ENCODE peak calls at places on chromosomes 3 and 15, in six cellular contexts. F is PC-3, E is PC-9, V is neural progenitor cell, C is GM23248, Q is MM.1S. W is an unnamed sample.
A peak's percentile ranks its signal among the peaks of the same experiment; 100 is the strongest.

GRCh38 chr15:92848852-92849598 is 51.1 kb upstream of the CHD2 start:
- DNase-seq in V (no peak), E (no peak), Q (no peak), F (no peak), C (peak; percentile 33), W (no peak)

GRCh38 chr3:43855674-43856299 is 165.0 kb downstream of the ABHD5 start:
- DNase-seq in C (peak; percentile 79), V (peak; percentile 77), F (peak; percentile 82), E (peak; percentile 64), Q (peak; percentile 55), W (peak; percentile 90)

GRCh38 chr3:45655906-45656305 is 33.3 kb upstream of the SACM1L start:
- DNase-seq in Q (no peak), V (no peak), C (no peak), F (peak; percentile 38), E (no peak), W (no peak)

GRCh38 chr3:38369186-38369585 is 22.6 kb downstream of the XYLB start:
- DNase-seq in Q (no peak), V (no peak), F (no peak), E (no peak), C (no peak), W (no peak)

GRCh38 chr3:113287818-113288648 is 76.7 kb downstream of the BOC start:
- DNase-seq in C (peak; percentile 70), V (peak; percentile 73), E (no peak), F (peak; percentile 85), Q (peak; percentile 40), W (peak; percentile 81)

GRCh38 chr3:180871901-180872300 is 40.6 kb upstream of the FXR1 start:
- DNase-seq in Q (no peak), C (peak; percentile 58), E (no peak), V (no peak), F (no peak), W (no peak)

GRCh38 chr3:141102372-141102771 is 51.2 kb downstream of the SPSB4 start:
- DNase-seq in F (no peak), E (no peak), C (no peak), Q (no peak), V (no peak), W (no peak)

GRCh38 chr3:118544458-118544857 is 490.2 kb downstream of the IGSF11 start:
- DNase-seq in Q (no peak), C (no peak), V (no peak), F (peak; percentile 48), E (no peak), W (peak; percentile 9)

GRCh38 chr3:50201573-50202315 is 3.3 kb upstream of the SLC38A3 start:
- DNase-seq in C (peak; percentile 47), V (no peak), Q (no peak), F (no peak), E (no peak), W (no peak)

GRCh38 chr15:96345560-96346389 is 15.3 kb downstream of the NR2F2 start:
- DNase-seq in Q (peak; percentile 58), V (peak; percentile 92), C (peak; percentile 88), F (peak; percentile 38), E (no peak), W (peak; percentile 82)

GRCh38 chr3:150410311-150411105 is 2.4 kb downstream of the TSC22D2 start:
- DNase-seq in Q (peak; percentile 60), V (peak; percentile 43), F (peak; percentile 41), C (peak; percentile 61), E (no peak), W (peak; percentile 30)

GRCh38 chr3:124636863-124637296 is 93.4 kb upstream of the UMPS start:
- DNase-seq in C (no peak), E (no peak), F (no peak), Q (no peak), V (no peak), W (no peak)

GRCh38 chr15:78325092-78325843 is 14.9 kb upstream of the CRABP1 start:
- DNase-seq in C (no peak), E (no peak), V (peak; percentile 69), F (no peak), Q (no peak), W (no peak)

GRCh38 chr3:30258426-30259392 is 347.7 kb upstream of the TGFBR2 start:
- DNase-seq in E (no peak), C (no peak), F (peak; percentile 76), V (no peak), Q (no peak), W (peak; percentile 68)

GRCh38 chr3:83633758-83634157 is 1325.0 kb upstream of the CADM2 start:
- DNase-seq in E (no peak), C (no peak), F (no peak), V (no peak), Q (no peak), W (no peak)

GRCh38 chr3:69435274-69436262 is 49.7 kb upstream of the FRMD4B start:
- DNase-seq in E (no peak), C (no peak), V (no peak), Q (no peak), F (no peak), W (no peak)

GRCh38 chr3:196236169-196236568 is 19.8 kb downstream of the SLC51A start:
- DNase-seq in V (no peak), C (no peak), F (no peak), E (no peak), Q (no peak), W (no peak)

GRCh38 chr3:50551293-50552057 is 16.1 kb downstream of the C3orf18 start:
- DNase-seq in E (no peak), V (no peak), F (peak; percentile 25), C (no peak), Q (no peak), W (no peak)

GRCh38 chr3:27585429-27585828 is 101.2 kb upstream of the SLC4A7 start:
- DNase-seq in Q (no peak), E (no peak), C (no peak), F (no peak), V (no peak), W (no peak)

GRCh38 chr3:73094951-73095350 is 33.5 kb downstream of the EBLN2 start:
- DNase-seq in Q (no peak), C (no peak), E (no peak), F (no peak), V (peak; percentile 51), W (peak; percentile 59)

GRCh38 chr15:60255390-60255789 is 142.4 kb downstream of the ANXA2 start:
- DNase-seq in F (peak; percentile 89), Q (peak; percentile 87), E (peak; percentile 86), V (no peak), C (peak; percentile 6), W (no peak)

GRCh38 chr15:41464889-41465580 is 28.6 kb upstream of the ITPKA start:
- DNase-seq in C (no peak), E (no peak), F (no peak), V (no peak), Q (no peak), W (no peak)

GRCh38 chr3:112555535-112556170 is 6.1 kb downstream of the ATG3 start:
- DNase-seq in C (peak; percentile 6), V (no peak), E (no peak), Q (no peak), F (peak; percentile 17), W (no peak)

GRCh38 chr15:69055251-69055650 is 40.8 kb downstream of the NOX5 start:
- DNase-seq in F (no peak), V (no peak), E (no peak), C (no peak), Q (no peak), W (no peak)

GRCh38 chr3:12869025-12869695 is 27.8 kb upstream of the RPL32 start:
- DNase-seq in E (no peak), Q (peak; percentile 31), F (no peak), V (peak; percentile 93), C (no peak), W (peak; percentile 82)

GRCh38 chr3:10373686-10374261 is 52.9 kb upstream of the SEC13 start:
- DNase-seq in C (peak; percentile 68), E (no peak), V (no peak), F (peak; percentile 37), Q (no peak), W (no peak)

GRCh38 chr15:33098082-33099058 is 96.1 kb downstream of the FMN1 start:
- DNase-seq in E (peak; percentile 48), Q (no peak), F (peak; percentile 95), C (peak; percentile 82), V (no peak), W (no peak)

GRCh38 chr15:33099213-33099612 is 95.3 kb downstream of the FMN1 start:
- DNase-seq in C (no peak), V (no peak), Q (no peak), E (no peak), F (no peak), W (no peak)

GRCh38 chr15:33104276-33104675 is 90.2 kb downstream of the FMN1 start:
- DNase-seq in Q (peak; percentile 67), C (peak; percentile 71), V (no peak), F (peak; percentile 91), E (peak; percentile 78), W (no peak)

GRCh38 chr15:33101036-33101435 is 93.5 kb downstream of the FMN1 start:
- DNase-seq in F (no peak), C (no peak), Q (no peak), E (no peak), V (no peak), W (no peak)

GRCh38 chr15:33100314-33100713 is 94.2 kb downstream of the FMN1 start:
- DNase-seq in Q (no peak), C (no peak), E (no peak), F (no peak), V (no peak), W (no peak)
- H3F3A ChIP-seq in Q (no peaks in the 10 kb centered on the region), C (peaks cover 29% of the 10 kb centered on the region), E (peaks cover 13% of the 10 kb centered on the region), F (peaks cover 5% of the 10 kb centered on the region), V (no peaks in the 10 kb centered on the region), W (no peaks in the 10 kb centered on the region)

DNA sequence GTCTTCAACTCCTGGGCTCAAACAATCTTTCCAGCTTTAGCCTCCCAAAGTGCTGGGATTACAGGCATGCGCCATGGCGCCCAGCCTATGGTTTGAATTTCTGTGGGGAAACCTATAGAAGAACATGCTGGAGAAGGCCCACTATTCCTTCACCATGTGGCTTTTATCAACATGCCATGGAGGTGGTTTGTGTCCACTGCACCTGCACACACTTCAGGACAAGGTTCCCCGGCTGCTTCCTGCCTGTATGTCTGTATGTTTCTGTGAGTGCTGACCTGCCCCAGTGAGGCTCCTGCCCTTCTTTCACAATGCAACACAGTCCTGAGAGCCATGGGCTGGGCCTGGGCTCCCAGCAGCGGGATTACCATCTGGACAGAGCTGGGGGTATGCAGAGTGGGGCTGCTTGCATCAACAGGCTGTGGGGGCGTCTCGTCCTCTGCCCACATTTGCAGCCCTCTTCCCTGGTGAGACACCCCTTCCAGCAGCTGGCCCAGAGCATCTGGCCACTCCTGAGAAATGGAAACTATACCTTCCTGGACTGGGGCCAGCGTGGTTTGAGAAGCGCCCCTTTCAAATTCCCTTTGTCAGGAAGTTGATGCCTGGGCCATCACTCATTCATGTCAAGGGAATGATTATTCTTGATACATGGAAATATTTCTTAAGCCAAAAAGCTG is 29.4 kb upstream of the C15orf39 start:
- DNase-seq in Q (no peak), V (no peak), C (no peak), E (no peak), F (peak; percentile 72), W (no peak)
- TF ChIP-seq EZH2 in Q (no peak), V (no peak), C (no peak), E (no peak), F (no peak), W (no peak)

DNA sequence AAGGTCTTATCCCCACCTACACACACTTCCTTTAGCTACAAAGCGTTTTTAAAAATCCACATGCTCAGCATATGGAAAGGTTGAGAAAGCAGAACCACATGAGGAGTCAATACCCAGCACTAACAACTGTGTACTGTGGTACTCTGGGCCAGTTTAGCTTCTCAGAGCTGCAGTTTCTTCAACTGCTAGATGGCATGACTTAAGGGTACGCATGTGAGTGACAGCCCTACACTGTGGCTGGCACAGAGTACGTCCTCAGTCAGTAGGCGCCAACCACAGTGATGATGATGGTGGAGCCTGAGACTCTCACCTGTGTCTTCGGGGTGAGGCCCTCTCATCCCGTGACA is 17.4 kb downstream of the CCDC12 start:
- DNase-seq in E (no peak), Q (no peak), F (no peak), C (peak; percentile 33), V (no peak), W (no peak)
- H3K4me1 ChIP-seq in E (peaks cover 32% of the 10 kb centered on the region), Q (no peaks in the 10 kb centered on the region), F (peaks cover 33% of the 10 kb centered on the region), C (peaks cover 22% of the 10 kb centered on the region), V (peaks cover 21% of the 10 kb centered on the region), W (peaks cover 16% of the 10 kb centered on the region)

GRCh38 chr3:172138031-172138538 is 98.7 kb downstream of the FNDC3B start:
- DNase-seq in E (peak; percentile 61), F (peak; percentile 87), Q (no peak), V (no peak), C (peak; percentile 33), W (no peak)
- H3F3A ChIP-seq in E (peaks cover 98% of the 10 kb centered on the region), F (peaks cover 34% of the 10 kb centered on the region), Q (peaks cover 15% of the 10 kb centered on the region), V (peaks cover 7% of the 10 kb centered on the region), C (peaks cover 88% of the 10 kb centered on the region), W (peaks cover 7% of the 10 kb centered on the region)

W was measured in GM23338.